ENCODE peak calls at places on chromosomes 7 and 10, in four cellular contexts. P is HepG2, H is K562, J is WTC11. R is an unnamed sample.

GRCh38 chr10:117300671-117301070 is 59.8 kb downstream of the SLC18A2 start:
- DNase-seq in H (no peak), J (no peak), P (no peak), R (no peak)

GRCh38 chr7:23494009-23494408 is 23.7 kb upstream of the IGF2BP3 start:
- DNase-seq in H (no peak), J (no peak), P (no peak), R (no peak)

GRCh38 chr10:102299873-102300272 is 54.5 kb downstream of the GBF1 start:
- DNase-seq in J (no peak), P (no peak), H (no peak), R (no peak)

GRCh38 chr10:29370612-29371092 is 81.8 kb downstream of the LYZL1 start:
- DNase-seq in P (no peak), J (no peak), H (no peak), R (peak)

GRCh38 chr7:23369695-23370404 is 70.7 kb downstream of the MALSU1 start:
- DNase-seq in P (no peak), J (no peak), H (peak), R (no peak)

GRCh38 chr10:11192304-11193018 is 174.8 kb downstream of the CELF2 start:
- DNase-seq in P (no peak), J (peak), H (no peak), R (no peak)

GRCh38 chr7:7329321-7329720 is 147.0 kb downstream of the C1GALT1 start:
- DNase-seq in P (no peak), H (no peak), J (no peak), R (no peak)

GRCh38 chr10:131653550-131654470 is 247.0 kb upstream of the PPP2R2D start:
- DNase-seq in P (no peak), H (no peak), J (no peak), R (no peak)

GRCh38 chr7:105885386-105886111 is 9.2 kb upstream of the ATXN7L1 start:
- DNase-seq in P (no peak), J (no peak), H (no peak), R (no peak)

GRCh38 chr10:75402486-75403143 is 1.1 kb upstream of the ZNF503 start:
- DNase-seq in J (peak), H (no peak), P (no peak), R (no peak)

GRCh38 chr10:125824736-125825135 is 1.4 kb downstream of the BCCIP start:
- DNase-seq in H (no peak), J (no peak), P (no peak), R (no peak)

GRCh38 chr10:46077141-46077554 is 31.1 kb upstream of the MSMB start:
- DNase-seq in H (no peak), P (no peak), J (no peak), R (no peak)

GRCh38 chr10:21732067-21732772 is 198.2 kb downstream of the MLLT10 start:
- DNase-seq in P (peak), J (peak), H (peak), R (peak)

GRCh38 chr10:114499630-114500190 is 95.4 kb upstream of the AFAP1L2 start:
- DNase-seq in P (no peak), H (no peak), J (no peak), R (no peak)

GRCh38 chr7:1674161-1675035 is 4.3 kb downstream of the ELFN1 start:
- DNase-seq in J (no peak), P (no peak), H (no peak), R (no peak)

GRCh38 chr10:43226441-43226840 is 40.4 kb downstream of the RASGEF1A start:
- DNase-seq in J (peak), H (no peak), P (no peak), R (no peak)

GRCh38 chr10:116742367-116743265 is at the start of gene HSPA12A:
- DNase-seq in P (no peak), J (peak), H (peak), R (peak)

GRCh38 chr10:113326160-113327111 is 226.4 kb upstream of the HABP2 start:
- DNase-seq in H (peak), J (peak), P (peak), R (peak)

GRCh38 chr10:76547352-76547972 is 1090.1 kb downstream of the KCNMA1 start:
- DNase-seq in J (peak), H (peak), P (peak), R (peak)

GRCh38 chr10:131277278-131277677 is 34.2 kb downstream of the TCERG1L start:
- DNase-seq in P (no peak), J (no peak), H (no peak), R (no peak)

GRCh38 chr10:17352583-17352982 is 101.8 kb downstream of the ST8SIA6 start:
- DNase-seq in J (no peak), H (no peak), P (no peak), R (no peak)

GRCh38 chr7:83153419-83153818 is 9.3 kb downstream of the PCLO start:
- DNase-seq in J (no peak), P (no peak), H (no peak), R (no peak)

GRCh38 chr7:154892459-154892858 is 110.5 kb downstream of the PAXIP1 start:
- DNase-seq in H (peak), J (no peak), P (no peak), R (no peak)

GRCh38 chr10:116417821-116418220 is 9.8 kb upstream of the PNLIPRP3 start:
- DNase-seq in J (no peak), H (no peak), P (no peak), R (no peak)

GRCh38 chr7:139033346-139034114 is 2.3 kb downstream of the ZC3HAV1L start:
- DNase-seq in P (no peak), H (no peak), J (no peak), R (no peak)

GRCh38 chr10:50620899-50621298 is 2.9 kb downstream of the SGMS1 start:
- DNase-seq in J (no peak), P (no peak), H (no peak), R (no peak)

GRCh38 chr7:123846217-123846891 is 1.4 kb downstream of the HYAL4 start:
- DNase-seq in P (no peak), H (no peak), J (no peak), R (no peak)

GRCh38 chr7:123849855-123850254 is 4.9 kb downstream of the HYAL4 start:
- DNase-seq in P (no peak), J (no peak), H (no peak), R (no peak)

GRCh38 chr7:123845823-123846216 is 851 bp downstream of the HYAL4 start:
- DNase-seq in H (no peak), J (no peak), P (no peak), R (no peak)

GRCh38 chr7:123844712-123845219 is at the start of gene HYAL4:
- DNase-seq in P (no peak), H (no peak), J (no peak), R (no peak)

GRCh38 chr7:123847868-123848267 is 2.9 kb downstream of the HYAL4 start:
- DNase-seq in J (no peak), H (no peak), P (no peak), R (no peak)
- TF ChIP-seq ELF4 in J (no peak), H (no peak), P (no peak), R (no peak)

GRCh38 chr7:16921151-16921550 is 39.4 kb upstream of the AGR3 start:
- DNase-seq in H (no peak), P (no peak), J (no peak), R (no peak)

GRCh38 chr7:16916111-16916639 is 34.4 kb upstream of the AGR3 start:
- DNase-seq in H (no peak), P (no peak), J (no peak), R (no peak)

GRCh38 chr7:16919440-16919839 is 37.7 kb upstream of the AGR3 start:
- DNase-seq in P (no peak), J (no peak), H (no peak), R (no peak)

GRCh38 chr7:16916733-16917132 is 35.0 kb upstream of the AGR3 start:
- DNase-seq in H (no peak), J (no peak), P (no peak), R (no peak)

DNA sequence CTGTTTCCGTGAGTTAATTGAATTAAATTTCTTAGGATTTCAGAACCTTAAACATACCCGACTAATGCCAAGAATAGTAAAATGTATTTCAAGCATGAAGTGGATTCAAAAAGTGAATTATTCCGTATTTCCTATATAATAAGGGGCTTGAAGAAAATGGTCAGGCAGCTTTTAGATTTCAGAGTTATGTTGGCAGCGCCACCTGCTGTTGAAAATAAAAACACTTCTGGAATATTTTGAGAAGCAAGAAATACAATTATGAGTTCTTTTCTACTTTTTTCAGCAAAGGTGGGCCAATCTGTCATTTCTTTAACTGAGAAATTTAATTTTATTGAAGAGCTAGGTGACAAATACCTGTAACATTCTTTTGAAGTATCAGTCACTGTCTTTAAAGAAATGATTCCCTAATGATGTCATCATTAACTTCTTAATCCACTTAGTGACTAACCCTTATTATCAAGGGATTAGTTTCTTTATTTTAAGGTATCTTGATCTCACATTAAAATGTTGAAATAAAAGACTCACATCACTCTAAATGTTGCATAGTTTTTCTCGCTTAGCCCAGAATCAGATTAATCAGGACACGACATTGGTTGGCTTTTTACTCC is 36.6 kb upstream of the AGR3 start:
- DNase-seq in P (peak), J (no peak), H (peak), R (no peak)
- TF ChIP-seq ELF4 in P (no peak), J (no peak), H (no peak), R (no peak)

DNA sequence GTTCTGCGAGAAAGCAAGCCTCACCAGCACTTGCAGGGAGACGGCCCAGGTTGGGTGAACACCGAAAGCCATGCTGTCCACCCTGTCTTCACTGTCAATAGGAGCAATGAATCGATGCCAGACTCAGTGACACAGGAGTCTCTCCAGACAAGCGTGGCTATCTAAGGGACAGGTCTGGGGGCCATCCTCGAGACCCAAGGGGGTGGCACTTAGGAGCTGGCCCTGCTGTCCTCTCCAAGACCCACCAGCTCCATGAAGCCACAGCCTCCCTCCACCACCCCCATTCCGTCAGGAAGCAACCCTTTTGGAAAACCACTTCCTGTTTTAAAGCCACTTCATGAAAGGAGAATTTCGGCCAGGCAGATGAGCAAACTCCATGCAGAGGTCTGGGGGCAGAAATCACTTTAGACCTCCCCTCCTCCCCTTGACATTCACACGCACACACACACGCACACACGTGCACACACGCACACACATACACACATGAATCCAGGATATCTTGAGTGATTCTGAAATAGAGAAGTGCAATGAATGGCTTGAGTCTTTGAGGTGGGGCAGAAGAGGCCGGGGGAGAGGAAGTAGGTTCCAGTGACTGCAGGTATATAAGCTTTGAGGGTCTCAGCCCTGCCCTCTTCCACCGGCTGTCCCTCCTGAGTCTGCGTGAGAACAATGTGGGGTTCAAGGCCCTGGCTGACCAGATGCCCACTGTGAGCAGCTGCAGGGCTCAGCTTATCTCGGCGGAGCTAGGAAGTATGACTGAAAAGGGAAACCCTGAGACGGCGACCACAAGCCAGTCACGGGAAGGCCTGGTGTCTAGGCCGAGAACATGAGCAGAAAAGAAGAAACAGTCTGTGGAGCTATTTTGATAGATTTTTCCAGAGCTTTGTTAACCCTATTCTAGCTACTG is 25.0 kb downstream of the RGS10 start:
- DNase-seq in H (no peak), J (no peak), P (no peak), R (no peak)
- TF ChIP-seq ELF4 in H (peak), J (no peak), P (no peak), R (no peak)

DNA sequence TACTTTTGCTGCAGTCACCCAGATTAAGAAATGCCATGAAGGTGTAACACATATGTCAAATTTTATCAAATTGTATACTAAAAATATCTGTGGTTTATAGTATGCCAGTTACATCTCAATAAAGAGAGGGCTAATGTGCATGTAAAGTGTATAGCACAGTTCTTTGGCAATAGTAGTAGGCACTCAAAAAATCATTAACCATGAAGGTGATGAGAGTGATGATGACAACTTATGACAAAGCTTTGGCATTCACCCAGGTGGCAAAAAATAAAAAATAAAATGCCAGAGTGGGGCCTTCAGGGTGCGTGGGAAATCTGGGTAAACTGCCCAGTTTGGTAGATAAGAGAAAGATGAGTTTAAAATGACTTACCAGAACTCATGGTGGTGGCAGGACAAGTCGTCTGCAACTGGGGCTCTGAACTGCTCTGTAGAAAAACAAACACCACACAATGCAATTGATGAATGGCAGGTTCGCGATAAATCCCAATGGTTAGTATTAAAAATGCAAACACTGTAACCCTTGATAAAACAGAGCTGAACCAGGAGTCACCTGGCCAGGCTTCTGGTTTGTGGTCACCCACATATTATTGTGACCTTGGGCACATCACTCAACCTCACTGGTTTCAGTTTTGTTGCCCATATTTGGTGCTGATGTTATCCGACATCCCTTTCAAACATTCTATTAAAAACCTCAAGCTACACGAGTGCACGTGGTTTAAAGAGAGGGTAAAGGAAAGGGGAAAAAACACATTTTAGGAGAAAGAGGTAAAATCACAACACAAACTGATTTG is 120.2 kb downstream of the SORBS1 start:
- DNase-seq in P (peak), J (no peak), H (no peak), R (no peak)
- TF ChIP-seq ELF4 in P (no peak), J (no peak), H (no peak), R (no peak)